ENCODE peak calls at places on chromosome 6, in five cellular contexts. L is KG1; D is M059J; P is effector CD4-positive, alpha-beta T cell; N is upper lobe of right lung. H is an unnamed sample.

GRCh38 chr6:71478834-71479541 is 190.4 kb downstream of the OGFRL1 start:
- DNase-seq in L (no peak), D (peak), P (no peak), N (no peak), H (no peak)

GRCh38 chr6:1278057-1278720 is 33.7 kb upstream of the FOXQ1 start:
- DNase-seq in D (no peak), N (no peak), L (no peak), P (no peak), H (no peak)

GRCh38 chr6:11609324-11610071 is 71.9 kb downstream of the TMEM170B start:
- DNase-seq in D (peak), P (no peak), L (no peak), N (no peak), H (no peak)

GRCh38 chr6:45474376-45474775 is 96.6 kb upstream of the SUPT3H start:
- DNase-seq in N (no peak), D (no peak), P (no peak), L (no peak), H (no peak)

GRCh38 chr6:163536770-163537169 is 122.3 kb downstream of the QKI start:
- DNase-seq in L (no peak), D (peak), N (no peak), P (no peak), H (no peak)

GRCh38 chr6:217048-217659 is 75.1 kb upstream of the DUSP22 start:
- DNase-seq in L (no peak), N (peak), D (no peak), P (no peak), H (no peak)

GRCh38 chr6:158040804-158041347 is 59.2 kb downstream of the SYNJ2 start:
- DNase-seq in D (no peak), N (peak), P (no peak), L (no peak), H (no peak)

GRCh38 chr6:112016335-112016734 is 37.6 kb upstream of the CCN6 start:
- DNase-seq in D (peak), L (no peak), N (no peak), P (no peak), H (no peak)

GRCh38 chr6:154602296-154602695 is 91.8 kb upstream of the CNKSR3 start:
- DNase-seq in L (no peak), D (peak), N (no peak), P (no peak), H (no peak)

GRCh38 chr6:28531479-28532128 is 5.9 kb downstream of the GPX5 start:
- DNase-seq in L (no peak), D (no peak), N (no peak), P (no peak), H (no peak)

GRCh38 chr6:137975058-137975940 is 108.2 kb downstream of the TNFAIP3 start:
- DNase-seq in P (peak), N (no peak), L (peak), D (peak), H (no peak)

GRCh38 chr6:2768125-2768524 is 2.9 kb downstream of the WRNIP1 start:
- DNase-seq in D (no peak), P (no peak), N (no peak), L (no peak), H (no peak)

GRCh38 chr6:3490622-3490980 is 33.8 kb upstream of the SLC22A23 start:
- DNase-seq in P (no peak), D (no peak), N (no peak), L (no peak), H (no peak)

GRCh38 chr6:72533601-72534000 is 88.3 kb upstream of the KCNQ5 start:
- DNase-seq in P (no peak), L (no peak), N (no peak), D (no peak), H (no peak)

GRCh38 chr6:70257874-70258273 is 45.0 kb downstream of the COL9A1 start:
- DNase-seq in P (no peak), N (no peak), L (no peak), D (peak), H (no peak)

GRCh38 chr6:48136856-48137255 is 25.9 kb upstream of the PTCHD4 start:
- DNase-seq in L (no peak), P (no peak), D (peak), N (no peak), H (no peak)

GRCh38 chr6:146650799-146651481 is 52.2 kb downstream of the ADGB start:
- DNase-seq in D (peak), L (no peak), N (no peak), P (no peak), H (no peak)

GRCh38 chr6:123027392-123027791 is 31.4 kb downstream of the CLVS2 start:
- DNase-seq in D (no peak), P (no peak), N (no peak), L (no peak), H (no peak)

GRCh38 chr6:118029967-118030366 is 122.9 kb downstream of the SLC35F1 start:
- DNase-seq in P (no peak), D (no peak), L (no peak), N (no peak), H (no peak)

GRCh38 chr6:76441850-76442249 is 369.4 kb upstream of the IMPG1 start:
- DNase-seq in L (no peak), N (no peak), D (no peak), P (no peak), H (no peak)

GRCh38 chr6:139540276-139540675 is 165.8 kb upstream of the CITED2 start:
- DNase-seq in D (peak), P (peak), L (no peak), N (no peak), H (peak)

GRCh38 chr6:35215665-35216411 is 2.1 kb downstream of the SCUBE3 start:
- DNase-seq in D (no peak), N (no peak), P (no peak), L (no peak), H (no peak)

GRCh38 chr6:157649311-157650260 is 173.5 kb upstream of the SNX9 start:
- DNase-seq in D (no peak), N (peak), P (no peak), L (no peak), H (no peak)

GRCh38 chr6:138115877-138116660 is 8.8 kb upstream of the PERP start:
- DNase-seq in P (peak), L (peak), D (peak), N (no peak), H (no peak)